ENCODE peak calls at places on chromosomes 13 and 19, in nine cellular contexts. G, C, Z, X, S, N, L, R and V are unnamed samples.

GRCh38 chr13:98274921-98275487 is 97.9 kb upstream of the RNF113B start:
- DNase-seq in X (no peak), G (no peak), Z (no peak), C (no peak), L (no peak), S (no peak), R (no peak), N (no peak), V (no peak)

GRCh38 chr19:2883686-2884439 is 16.7 kb downstream of the ZNF556 start:
- DNase-seq in L (no peak), X (no peak), G (no peak), R (no peak), N (no peak), Z (no peak), S (no peak), C (no peak), V (no peak)

GRCh38 chr19:1826557-1827521 is 14.8 kb upstream of the ATP8B3 start:
- DNase-seq in L (no peak), Z (no peak), S (no peak), N (no peak), C (no peak), R (no peak), G (no peak), X (no peak), V (no peak)

GRCh38 chr13:29572575-29572974 is 22.9 kb downstream of the SLC7A1 start:
- DNase-seq in X (no peak), L (no peak), N (no peak), G (no peak), Z (no peak), S (no peak), C (no peak), R (peak; percentile 36), V (no peak)

GRCh38 chr13:20342326-20342725 is 110.2 kb upstream of the GJB6 start:
- DNase-seq in N (no peak), L (no peak), Z (no peak), C (no peak), G (no peak), S (no peak), X (no peak), R (no peak), V (no peak)

GRCh38 chr19:34787059-34787824 is 14.2 kb upstream of the ZNF599 start:
- DNase-seq in L (no peak), S (no peak), Z (no peak), R (no peak), C (no peak), G (no peak), N (no peak), X (no peak), V (no peak)

GRCh38 chr13:108463365-108463764 is 166.0 kb upstream of the MYO16 start:
- DNase-seq in C (no peak), R (no peak), L (no peak), N (no peak), G (no peak), S (no peak), Z (no peak), X (no peak), V (no peak)

GRCh38 chr13:23570099-23570926 is at the start of gene TNFRSF19:
- DNase-seq in S (no peak), N (no peak), L (peak; percentile 41), G (no peak), C (peak; percentile 25), Z (no peak), R (peak; percentile 68), X (peak; percentile 75), V (no peak)

GRCh38 chr19:13838071-13838942 is 38.6 kb upstream of the NANOS3 start:
- DNase-seq in L (no peak), S (no peak), X (no peak), C (no peak), G (no peak), R (no peak), Z (no peak), N (no peak), V (no peak)

GRCh38 chr19:13839938-13840750 is 36.8 kb upstream of the NANOS3 start:
- DNase-seq in X (peak; percentile 71), S (peak; percentile 71), G (peak; percentile 44), Z (no peak), N (peak; percentile 92), C (peak; percentile 21), L (no peak), R (no peak), V (peak; percentile 47)

GRCh38 chr19:13840751-13841338 is 36.1 kb upstream of the NANOS3 start:
- DNase-seq in R (no peak), G (no peak), C (no peak), Z (no peak), N (peak; percentile 86), S (no peak), L (no peak), X (no peak), V (no peak)

GRCh38 chr19:13838943-13839192 is 38.1 kb upstream of the NANOS3 start:
- DNase-seq in R (no peak), N (no peak), S (no peak), C (no peak), L (no peak), Z (no peak), G (no peak), X (no peak), V (no peak)

DNA sequence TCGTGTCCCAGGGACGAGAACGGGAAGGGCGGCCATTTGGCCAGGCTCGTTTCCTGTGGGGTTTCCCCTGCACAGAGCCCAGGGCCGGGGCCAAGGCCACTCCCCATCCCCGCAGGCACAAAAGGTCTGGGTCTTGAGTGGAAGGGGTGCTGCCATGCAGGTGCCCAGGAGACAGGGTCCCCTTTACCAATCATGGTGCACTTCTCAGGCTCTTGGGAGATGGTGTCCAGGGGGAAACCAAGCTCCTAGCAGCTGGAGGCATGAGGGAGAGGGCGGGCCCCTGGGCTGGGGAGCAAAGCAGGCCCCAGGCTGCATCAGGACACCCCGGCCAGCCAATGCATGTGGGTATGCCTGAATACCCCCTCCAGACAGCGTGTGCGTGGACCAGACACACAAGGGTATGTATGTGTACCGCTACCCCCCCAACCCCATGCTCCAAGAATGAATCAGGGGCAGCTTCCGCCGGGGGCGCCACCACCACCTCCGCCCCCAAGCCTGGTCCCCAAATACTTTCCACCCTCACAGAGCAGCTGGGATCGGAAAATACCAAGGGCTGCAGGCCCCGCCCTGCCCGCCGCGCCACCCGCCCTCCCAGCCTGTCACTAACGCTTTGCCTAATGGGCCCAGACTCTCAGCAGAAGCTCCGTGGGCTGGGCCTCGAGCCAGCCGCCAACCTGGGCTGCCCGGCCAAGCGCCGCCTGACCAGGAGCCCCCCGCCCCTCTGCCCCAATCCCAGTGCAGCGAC is 37.6 kb upstream of the NANOS3 start:
- DNase-seq in L (peak; percentile 84), N (peak; percentile 98), G (peak; percentile 81), R (peak; percentile 77), X (peak; percentile 97), S (peak; percentile 86), Z (no peak), C (peak; percentile 62), V (peak; percentile 89)
- H3K4me3 ChIP-seq in L (peak overlapping the region; percentile 94), N (peak overlapping the region; percentile 82), G (peak overlapping the region; percentile 92), R (peak overlapping the region; percentile 96), X (peak overlapping the region; percentile 96), S (peak overlapping the region; percentile 99), Z (peak overlapping the region; percentile 91), C (no peak overlapping the region), V (peak overlapping the region; percentile 94)

DNA sequence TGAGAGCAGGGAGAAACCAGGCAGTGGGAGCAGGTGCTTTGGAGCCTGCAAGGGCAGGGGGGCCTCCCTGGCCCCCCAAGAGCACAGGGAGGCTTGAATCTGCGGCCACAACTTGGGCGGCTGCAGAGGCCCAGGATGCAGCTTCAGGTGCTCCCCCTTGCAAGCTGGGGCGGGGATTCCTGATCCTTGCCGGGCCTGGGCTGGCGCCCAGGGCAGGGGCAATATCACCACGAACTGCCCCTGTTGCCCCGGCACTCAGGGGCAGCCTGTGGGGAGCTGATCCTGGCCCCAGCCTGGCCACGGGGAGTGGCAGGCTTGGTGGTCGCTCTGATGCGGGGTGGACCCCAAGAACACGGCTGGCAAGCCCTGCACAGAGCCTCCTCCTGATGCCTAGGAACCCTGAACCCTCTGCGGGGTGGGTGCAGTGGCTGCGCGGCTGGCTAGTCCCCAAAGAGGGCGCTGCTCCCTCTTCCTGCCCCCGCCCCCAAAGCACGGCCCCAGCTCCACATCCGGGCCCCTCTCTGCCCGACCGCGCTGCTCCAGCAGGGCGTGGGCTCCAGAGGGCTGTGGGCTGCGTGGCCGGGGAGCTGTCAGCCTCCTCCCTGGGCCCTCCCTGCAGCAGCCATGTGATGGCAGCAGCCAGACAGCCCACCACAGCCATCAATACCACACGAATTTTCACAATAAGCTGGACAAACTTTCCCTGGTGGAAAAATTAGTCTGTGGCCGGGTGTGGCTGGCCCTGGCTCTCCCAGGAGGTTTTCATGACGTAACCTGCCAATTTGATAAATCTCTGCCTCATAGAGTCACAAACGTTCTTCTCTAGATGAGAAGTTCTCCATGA is 21.0 kb downstream of the TNFSF9 start:
- DNase-seq in S (no peak), C (no peak), L (no peak), R (no peak), Z (no peak), N (peak; percentile 90), G (peak; percentile 60), X (no peak), V (no peak)
- TF ChIP-seq CTCF in S (no peak), C (no peak), L (no peak), R (no peak), Z (peak; percentile 59), N (peak; percentile 59), G (peak; percentile 7), X (peak; percentile 8), V (no peak)

GRCh38 chr19:56372281-56372680 is 21.1 kb downstream of the ZNF582 start:
- DNase-seq in N (no peak), L (no peak), X (no peak), R (no peak), C (no peak), Z (no peak), S (no peak), G (no peak), V (no peak)

GRCh38 chr19:56369886-56370676 is 23.3 kb downstream of the ZNF582 start:
- DNase-seq in R (no peak), Z (no peak), G (no peak), C (no peak), X (no peak), N (no peak), L (no peak), S (no peak), V (no peak)

DNA sequence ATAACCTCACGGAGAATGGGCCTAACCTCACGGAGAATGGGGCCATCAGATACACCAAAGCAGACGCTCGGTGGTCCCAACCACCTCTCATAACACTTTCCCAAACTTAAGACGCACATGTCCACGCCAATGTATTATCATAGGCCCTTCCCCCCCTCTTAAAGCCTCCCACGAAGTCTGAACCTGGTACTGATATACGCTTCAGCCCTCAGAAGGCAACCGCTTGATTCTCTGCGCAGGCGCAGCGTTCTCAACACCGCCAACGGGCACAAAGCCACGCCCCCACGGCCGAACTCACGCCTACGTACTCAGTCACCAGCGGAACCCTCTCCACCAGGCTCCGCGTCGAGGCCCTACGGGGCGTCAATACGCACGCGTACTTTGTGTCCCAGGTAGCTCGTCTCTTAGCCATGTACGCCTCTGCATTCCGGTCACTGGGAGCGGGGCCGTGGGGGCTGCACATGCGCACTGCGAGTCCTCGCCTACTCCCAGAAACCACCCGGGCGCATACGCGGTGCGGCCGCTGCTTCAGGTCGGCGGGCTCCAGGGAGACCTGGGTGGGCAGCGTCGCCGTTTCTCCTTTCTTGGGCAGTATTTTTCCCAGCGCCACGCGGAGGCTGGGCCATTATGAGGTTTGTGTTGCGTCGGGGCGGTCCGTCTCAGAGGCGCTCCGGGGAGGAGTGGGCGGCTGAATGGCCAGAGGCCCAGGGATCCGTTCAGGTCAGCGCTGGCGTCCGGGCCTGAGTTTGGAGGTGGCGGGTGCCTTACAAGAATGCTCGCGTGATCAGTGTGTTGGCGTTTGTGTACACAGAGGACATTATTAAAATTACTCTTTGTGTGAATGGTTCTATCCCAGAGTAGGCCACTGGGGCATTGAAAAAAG is 25.3 kb downstream of the ZNF582 start:
- DNase-seq in S (peak; percentile 72), Z (no peak), G (peak; percentile 82), X (peak; percentile 97), N (peak; percentile 95), L (peak; percentile 76), R (peak; percentile 85), C (peak; percentile 86), V (peak; percentile 98)
- TF ChIP-seq POLR2A in S (no peak), Z (no peak), G (no peak), X (no peak), N (peak; percentile 31), L (no peak), R (peak; percentile 42), C (peak; percentile 76), V (no peak)

GRCh38 chr19:8922591-8922990 is 87.6 kb downstream of the MUC16 start:
- DNase-seq in G (no peak), Z (no peak), X (no peak), C (no peak), S (no peak), N (no peak), R (no peak), L (no peak), V (no peak)
- H3K4me3 ChIP-seq in G (no peak overlapping the region), Z (no peak overlapping the region), X (no peak overlapping the region), C (no peak overlapping the region), S (no peak overlapping the region), N (no peak overlapping the region), R (no peak overlapping the region), L (no peak overlapping the region), V (no peak overlapping the region)